ENCODE peak calls at places on chromosomes 12 and 14, in six cellular contexts. One of them, this sample, is unnamed.

GRCh38 chr12:92034083-92034482 is 111.6 kb downstream of the BTG1 start:
- DNase-seq in WERI-Rb-1: no peak
- DNase-seq in CD4-positive, alpha-beta memory T cell: no peak
- DNase-seq in BJ: no peak
- DNase-seq in mammary epithelial cell: peak; percentile 29
- DNase-seq in CD8-positive, alpha-beta memory T cell: no peak
- DNase-seq in this sample: no peak

GRCh38 chr14:79293482-79293881 is 917.8 kb downstream of the DIO2 start:
- DNase-seq in mammary epithelial cell: no peak
- DNase-seq in BJ: no peak
- DNase-seq in WERI-Rb-1: no peak
- DNase-seq in CD4-positive, alpha-beta memory T cell: no peak
- DNase-seq in CD8-positive, alpha-beta memory T cell: no peak
- DNase-seq in this sample: no peak

GRCh38 chr12:56104815-56105476 is 587 bp downstream of the PA2G4 start:
- DNase-seq in CD4-positive, alpha-beta memory T cell: no peak
- DNase-seq in mammary epithelial cell: no peak
- DNase-seq in BJ: no peak
- DNase-seq in CD8-positive, alpha-beta memory T cell: no peak
- DNase-seq in WERI-Rb-1: no peak
- DNase-seq in this sample: no peak

GRCh38 chr12:48947727-48948126 is 9.6 kb downstream of the ARF3 start:
- DNase-seq in mammary epithelial cell: no peak
- DNase-seq in BJ: no peak
- DNase-seq in WERI-Rb-1: no peak
- DNase-seq in CD8-positive, alpha-beta memory T cell: no peak
- DNase-seq in CD4-positive, alpha-beta memory T cell: no peak
- DNase-seq in this sample: no peak

GRCh38 chr12:94192506-94192905 is 44.1 kb downstream of the PLXNC1 start:
- DNase-seq in WERI-Rb-1: no peak
- DNase-seq in CD8-positive, alpha-beta memory T cell: no peak
- DNase-seq in mammary epithelial cell: no peak
- DNase-seq in CD4-positive, alpha-beta memory T cell: no peak
- DNase-seq in BJ: no peak
- DNase-seq in this sample: no peak

GRCh38 chr12:5003025-5003666 is 40.5 kb upstream of the KCNA5 start:
- DNase-seq in BJ: no peak
- DNase-seq in CD8-positive, alpha-beta memory T cell: no peak
- DNase-seq in CD4-positive, alpha-beta memory T cell: no peak
- DNase-seq in WERI-Rb-1: peak; percentile 76
- DNase-seq in mammary epithelial cell: peak; percentile 41
- DNase-seq in this sample: peak; percentile 15

GRCh38 chr12:98515368-98516183 is at the start of gene TMPO:
- DNase-seq in WERI-Rb-1: peak; percentile 88
- DNase-seq in CD4-positive, alpha-beta memory T cell: peak; percentile 96
- DNase-seq in mammary epithelial cell: peak; percentile 96
- DNase-seq in CD8-positive, alpha-beta memory T cell: peak; percentile 95
- DNase-seq in BJ: peak; percentile 66
- DNase-seq in this sample: peak; percentile 68

GRCh38 chr12:125406131-125406530 is 340.9 kb downstream of the AACS start:
- DNase-seq in CD8-positive, alpha-beta memory T cell: no peak
- DNase-seq in WERI-Rb-1: no peak
- DNase-seq in CD4-positive, alpha-beta memory T cell: no peak
- DNase-seq in mammary epithelial cell: no peak
- DNase-seq in BJ: no peak
- DNase-seq in this sample: no peak

GRCh38 chr14:80762829-80763228 is 178.7 kb downstream of the CEP128 start:
- DNase-seq in WERI-Rb-1: no peak
- DNase-seq in CD8-positive, alpha-beta memory T cell: no peak
- DNase-seq in CD4-positive, alpha-beta memory T cell: no peak
- DNase-seq in BJ: no peak
- DNase-seq in mammary epithelial cell: peak; percentile 17
- DNase-seq in this sample: no peak

GRCh38 chr12:13075114-13075471 is 28.4 kb downstream of the GSG1 start:
- DNase-seq in mammary epithelial cell: no peak
- DNase-seq in CD4-positive, alpha-beta memory T cell: no peak
- DNase-seq in BJ: no peak
- DNase-seq in WERI-Rb-1: no peak
- DNase-seq in CD8-positive, alpha-beta memory T cell: no peak
- DNase-seq in this sample: no peak

GRCh38 chr12:64796205-64796845 is 28.1 kb upstream of the TBC1D30 start:
- DNase-seq in mammary epithelial cell: peak; percentile 88
- DNase-seq in CD8-positive, alpha-beta memory T cell: peak; percentile 61
- DNase-seq in BJ: peak; percentile 56
- DNase-seq in CD4-positive, alpha-beta memory T cell: peak; percentile 60
- DNase-seq in WERI-Rb-1: peak; percentile 61
- DNase-seq in this sample: peak; percentile 70

GRCh38 chr14:97697772-97698171 is 900.6 kb downstream of the VRK1 start:
- DNase-seq in CD4-positive, alpha-beta memory T cell: peak; percentile 26
- DNase-seq in WERI-Rb-1: no peak
- DNase-seq in CD8-positive, alpha-beta memory T cell: peak; percentile 59
- DNase-seq in mammary epithelial cell: no peak
- DNase-seq in BJ: no peak
- DNase-seq in this sample: no peak

GRCh38 chr12:117695956-117696355 is 272.8 kb downstream of the KSR2 start:
- DNase-seq in mammary epithelial cell: no peak
- DNase-seq in BJ: no peak
- DNase-seq in WERI-Rb-1: no peak
- DNase-seq in CD4-positive, alpha-beta memory T cell: no peak
- DNase-seq in CD8-positive, alpha-beta memory T cell: no peak
- DNase-seq in this sample: no peak

GRCh38 chr14:80644826-80645225 is 296.7 kb downstream of the CEP128 start:
- DNase-seq in mammary epithelial cell: no peak
- DNase-seq in CD8-positive, alpha-beta memory T cell: no peak
- DNase-seq in WERI-Rb-1: no peak
- DNase-seq in BJ: no peak
- DNase-seq in CD4-positive, alpha-beta memory T cell: no peak
- DNase-seq in this sample: no peak

GRCh38 chr12:16857456-16857923 is 251.5 kb upstream of the LMO3 start:
- DNase-seq in BJ: no peak
- DNase-seq in CD8-positive, alpha-beta memory T cell: no peak
- DNase-seq in WERI-Rb-1: no peak
- DNase-seq in CD4-positive, alpha-beta memory T cell: no peak
- DNase-seq in mammary epithelial cell: no peak
- DNase-seq in this sample: no peak

GRCh38 chr14:81406863-81407262 is 6.7 kb upstream of the STON2 start:
- DNase-seq in mammary epithelial cell: peak; percentile 88
- DNase-seq in CD8-positive, alpha-beta memory T cell: no peak
- DNase-seq in BJ: no peak
- DNase-seq in WERI-Rb-1: no peak
- DNase-seq in CD4-positive, alpha-beta memory T cell: no peak
- DNase-seq in this sample: peak; percentile 74

GRCh38 chr12:114339626-114340025 is 66.3 kb downstream of the TBX5 start:
- DNase-seq in CD4-positive, alpha-beta memory T cell: no peak
- DNase-seq in BJ: peak; percentile 55
- DNase-seq in mammary epithelial cell: no peak
- DNase-seq in CD8-positive, alpha-beta memory T cell: no peak
- DNase-seq in WERI-Rb-1: no peak
- DNase-seq in this sample: peak; percentile 40

GRCh38 chr14:68825729-68826128 is 32.9 kb upstream of the ZFP36L1 start:
- DNase-seq in CD4-positive, alpha-beta memory T cell: no peak
- DNase-seq in mammary epithelial cell: no peak
- DNase-seq in BJ: no peak
- DNase-seq in CD8-positive, alpha-beta memory T cell: no peak
- DNase-seq in WERI-Rb-1: no peak
- DNase-seq in this sample: no peak

GRCh38 chr14:68672609-68673285 is 120.1 kb downstream of the ZFP36L1 start:
- DNase-seq in CD8-positive, alpha-beta memory T cell: no peak
- DNase-seq in mammary epithelial cell: no peak
- DNase-seq in WERI-Rb-1: no peak
- DNase-seq in BJ: no peak
- DNase-seq in CD4-positive, alpha-beta memory T cell: no peak
- DNase-seq in this sample: no peak

GRCh38 chr12:79826267-79827128 is 108.4 kb downstream of the PPP1R12A start:
- DNase-seq in CD8-positive, alpha-beta memory T cell: no peak
- DNase-seq in WERI-Rb-1: no peak
- DNase-seq in BJ: no peak
- DNase-seq in mammary epithelial cell: no peak
- DNase-seq in CD4-positive, alpha-beta memory T cell: no peak
- DNase-seq in this sample: no peak

GRCh38 chr12:100189241-100190012 is 11.2 kb upstream of the ACTR6 start:
- DNase-seq in CD8-positive, alpha-beta memory T cell: no peak
- DNase-seq in BJ: no peak
- DNase-seq in CD4-positive, alpha-beta memory T cell: no peak
- DNase-seq in WERI-Rb-1: no peak
- DNase-seq in mammary epithelial cell: no peak
- DNase-seq in this sample: no peak

GRCh38 chr12:76706761-76707160 is 57.2 kb upstream of the ZDHHC17 start:
- DNase-seq in BJ: no peak
- DNase-seq in CD4-positive, alpha-beta memory T cell: no peak
- DNase-seq in WERI-Rb-1: no peak
- DNase-seq in mammary epithelial cell: no peak
- DNase-seq in CD8-positive, alpha-beta memory T cell: no peak
- DNase-seq in this sample: no peak

GRCh38 chr12:48999371-49000131 is at the start of gene DDN:
- DNase-seq in CD4-positive, alpha-beta memory T cell: no peak
- DNase-seq in mammary epithelial cell: no peak
- DNase-seq in WERI-Rb-1: peak; percentile 49
- DNase-seq in BJ: no peak
- DNase-seq in CD8-positive, alpha-beta memory T cell: peak; percentile 69
- DNase-seq in this sample: no peak

GRCh38 chr14:45810152-45810872 is 557.3 kb upstream of the MIS18BP1 start:
- DNase-seq in WERI-Rb-1: peak; percentile 8
- DNase-seq in CD4-positive, alpha-beta memory T cell: no peak
- DNase-seq in BJ: no peak
- DNase-seq in mammary epithelial cell: no peak
- DNase-seq in CD8-positive, alpha-beta memory T cell: no peak
- DNase-seq in this sample: no peak

DNA sequence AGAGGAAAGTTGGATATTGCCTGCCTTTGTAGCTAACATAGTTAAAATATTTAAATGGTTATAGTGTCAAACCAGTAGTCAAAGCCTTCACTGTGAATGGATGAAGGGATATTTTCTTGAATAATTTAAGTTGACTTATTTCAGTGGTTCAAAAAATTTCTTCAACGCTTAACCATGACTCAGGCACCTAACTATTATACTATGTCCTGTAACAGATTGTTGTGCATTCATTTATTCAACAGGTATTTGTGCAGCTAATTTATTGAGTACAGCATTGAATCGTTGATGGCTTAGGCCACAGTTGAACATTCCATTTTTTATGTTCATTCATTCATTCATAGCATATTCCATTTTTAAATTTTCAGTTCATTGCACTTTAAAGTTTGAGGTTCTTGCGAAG is 9.2 kb downstream of the HIF1A start:
- DNase-seq in CD8-positive, alpha-beta memory T cell: no peak
- DNase-seq in CD4-positive, alpha-beta memory T cell: no peak
- DNase-seq in mammary epithelial cell: no peak
- DNase-seq in WERI-Rb-1: no peak
- DNase-seq in BJ: no peak
- DNase-seq in this sample: no peak
- H3K4me3 ChIP-seq in CD8-positive, alpha-beta memory T cell: no peak overlapping the region
- H3K4me3 ChIP-seq in CD4-positive, alpha-beta memory T cell: no peak overlapping the region
- H3K4me3 ChIP-seq in mammary epithelial cell: no peak overlapping the region
- H3K4me3 ChIP-seq in WERI-Rb-1: no peak overlapping the region
- H3K4me3 ChIP-seq in BJ: no peak overlapping the region
- H3K4me3 ChIP-seq in this sample: peak overlapping the region; percentile 89

DNA sequence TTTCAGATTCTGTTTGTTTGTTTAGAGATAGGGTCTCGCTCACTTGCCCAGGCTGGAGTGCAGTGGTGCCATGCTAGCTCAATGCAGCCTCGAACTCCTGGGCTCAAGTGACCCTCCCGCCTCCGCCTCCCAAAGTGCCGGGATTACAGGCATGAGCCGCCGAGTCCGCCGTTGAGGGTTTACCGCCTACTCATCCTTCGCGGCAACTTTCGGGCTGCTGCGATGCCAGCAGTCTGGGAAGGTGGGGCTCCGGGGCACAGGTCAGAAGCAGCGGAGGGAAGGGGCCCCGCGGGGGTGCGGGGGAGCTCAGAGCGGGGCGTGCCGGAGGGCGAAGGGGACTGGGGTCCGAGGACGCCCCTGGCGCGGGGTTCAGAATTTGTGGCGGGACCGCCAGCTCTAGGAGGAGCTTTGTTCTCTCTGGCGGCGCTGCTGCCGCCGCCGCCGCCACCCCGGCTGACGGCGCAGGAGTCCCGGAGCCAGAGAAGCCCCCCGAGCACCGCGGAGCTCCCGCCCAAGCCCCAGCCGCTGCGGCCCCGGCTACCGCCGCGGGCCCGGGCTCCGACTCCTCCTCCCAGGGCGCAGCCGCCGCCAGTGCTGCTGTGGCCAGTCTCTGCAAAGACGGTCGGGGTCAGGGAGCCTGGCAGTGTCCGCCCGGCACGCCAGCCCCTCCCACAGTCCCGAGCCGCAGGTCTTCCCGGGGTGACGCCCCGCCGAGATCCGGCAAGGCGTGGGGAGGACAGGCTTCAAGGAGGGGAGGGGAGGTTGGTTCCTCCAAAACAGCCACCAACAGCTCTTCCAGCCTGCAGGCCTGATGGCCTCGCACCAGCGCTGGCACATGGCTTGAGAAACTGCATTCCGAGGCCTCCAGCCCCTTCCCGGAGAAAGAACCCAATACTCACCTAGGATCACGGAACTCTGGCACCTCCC is 10.9 kb upstream of the KRT77 start:
- DNase-seq in BJ: no peak
- DNase-seq in mammary epithelial cell: no peak
- DNase-seq in CD8-positive, alpha-beta memory T cell: peak; percentile 45
- DNase-seq in CD4-positive, alpha-beta memory T cell: no peak
- DNase-seq in WERI-Rb-1: no peak
- DNase-seq in this sample: no peak
- H3K4me3 ChIP-seq in BJ: no peak overlapping the region
- H3K4me3 ChIP-seq in mammary epithelial cell: no peak overlapping the region
- H3K4me3 ChIP-seq in CD8-positive, alpha-beta memory T cell: peak overlapping the region; percentile 42
- H3K4me3 ChIP-seq in CD4-positive, alpha-beta memory T cell: no peak overlapping the region
- H3K4me3 ChIP-seq in WERI-Rb-1: no peak overlapping the region
- H3K4me3 ChIP-seq in this sample: no peak overlapping the region

GRCh38 chr12:50086148-50086547 is 1.0 kb downstream of the SMARCD1 start:
- DNase-seq in CD8-positive, alpha-beta memory T cell: peak; percentile 47
- DNase-seq in WERI-Rb-1: no peak
- DNase-seq in CD4-positive, alpha-beta memory T cell: no peak
- DNase-seq in BJ: no peak
- DNase-seq in mammary epithelial cell: peak; percentile 44
- DNase-seq in this sample: no peak
- H3K4me3 ChIP-seq in CD8-positive, alpha-beta memory T cell: peak overlapping the region; percentile 29
- H3K4me3 ChIP-seq in WERI-Rb-1: no peak overlapping the region
- H3K4me3 ChIP-seq in CD4-positive, alpha-beta memory T cell: no peak overlapping the region
- H3K4me3 ChIP-seq in BJ: peak overlapping the region; percentile 62
- H3K4me3 ChIP-seq in mammary epithelial cell: peak overlapping the region; percentile 47
- H3K4me3 ChIP-seq in this sample: peak overlapping the region; percentile 80

DNA sequence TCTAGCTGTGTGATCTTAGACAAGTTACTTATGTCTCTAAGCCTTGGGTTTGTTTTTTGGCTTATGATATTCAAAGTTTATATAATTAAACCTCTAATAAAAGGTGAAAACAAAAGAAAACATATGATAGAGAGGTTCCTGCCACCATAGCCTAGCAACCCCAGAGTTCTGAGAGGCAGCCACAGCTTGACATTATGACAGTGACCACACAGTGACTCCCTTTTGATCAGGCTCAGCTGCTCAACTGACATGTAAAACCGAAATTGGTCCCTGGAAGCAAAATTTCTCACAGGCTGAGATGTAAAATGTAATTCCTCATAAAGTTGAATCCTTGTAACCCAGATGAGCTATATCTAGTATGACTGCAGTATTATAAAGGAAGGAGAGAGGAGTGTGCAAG is 108.5 kb downstream of the GCH1 start:
- DNase-seq in CD8-positive, alpha-beta memory T cell: no peak
- DNase-seq in WERI-Rb-1: no peak
- DNase-seq in CD4-positive, alpha-beta memory T cell: no peak
- DNase-seq in mammary epithelial cell: no peak
- DNase-seq in BJ: no peak
- DNase-seq in this sample: no peak
- H3K4me3 ChIP-seq in CD8-positive, alpha-beta memory T cell: no peak overlapping the region
- H3K4me3 ChIP-seq in WERI-Rb-1: no peak overlapping the region
- H3K4me3 ChIP-seq in CD4-positive, alpha-beta memory T cell: no peak overlapping the region
- H3K4me3 ChIP-seq in mammary epithelial cell: no peak overlapping the region
- H3K4me3 ChIP-seq in BJ: no peak overlapping the region
- H3K4me3 ChIP-seq in this sample: no peak overlapping the region

This sample was measured in skeletal muscle cell.